ENCODE peak calls at places on chromosomes 12 and 14, in ten cellular contexts. K is IMR-90, Q is K562, E is tibial nerve, B is spleen, J is ovary, W is endothelial cell of umbilical vein, N is H1, C is thyroid gland, P is breast epithelium. M is an unnamed sample.
A peak's percentile ranks its signal among the peaks of the same experiment; 100 is the strongest.

GRCh38 chr12:106304001-106304421 is 1.5 kb downstream of the TCP11L2 start:
- DNase-seq in K (no peak), Q (no peak), E (no peak), B (no peak), J (no peak), W (no peak), N (no peak), C (peak; percentile 70), P (no peak), M (peak; percentile 13)

GRCh38 chr12:42696424-42697149 is 107.0 kb upstream of the PRICKLE1 start:
- DNase-seq in K (peak; percentile 64), Q (no peak), E (peak; percentile 94), B (no peak), J (peak; percentile 73), W (peak; percentile 60), N (no peak), C (peak; percentile 27), P (peak; percentile 65), M (peak; percentile 53)

GRCh38 chr12:14167005-14167628 is 185.7 kb upstream of the GRIN2B start:
- DNase-seq in K (peak; percentile 41), Q (peak; percentile 38), E (peak; percentile 62), B (no peak), J (no peak), W (peak; percentile 58), N (no peak), C (peak; percentile 23), P (no peak), M (peak; percentile 37)

GRCh38 chr14:21233457-21234076 is 35.7 kb downstream of the HNRNPC start:
- DNase-seq in K (no peak), Q (no peak), E (no peak), B (no peak), J (no peak), W (no peak), N (no peak), C (no peak), P (no peak), M (no peak)

GRCh38 chr14:80658155-80658554 is 283.4 kb downstream of the CEP128 start:
- DNase-seq in K (no peak), Q (no peak), E (no peak), B (no peak), J (no peak), W (no peak), N (no peak), C (no peak), P (no peak), M (no peak)

GRCh38 chr12:99960312-99960711 is 24.4 kb downstream of the ANKS1B start:
- DNase-seq in K (no peak), Q (no peak), E (no peak), B (no peak), J (no peak), W (peak; percentile 81), N (no peak), C (no peak), P (no peak), M (no peak)

GRCh38 chr12:89636054-89636775 is 72.4 kb downstream of the ATP2B1 start:
- DNase-seq in K (peak; percentile 79), Q (no peak), E (no peak), B (no peak), J (no peak), W (no peak), N (no peak), C (no peak), P (no peak), M (no peak)

GRCh38 chr12:120735181-120735580 is 9.6 kb downstream of the ACADS start:
- DNase-seq in K (no peak), Q (no peak), E (no peak), B (peak; percentile 4), J (no peak), W (no peak), N (no peak), C (no peak), P (no peak), M (no peak)

GRCh38 chr12:24853588-24853987 is 95.3 kb downstream of the BCAT1 start:
- DNase-seq in K (peak; percentile 87), Q (peak; percentile 14), E (no peak), B (no peak), J (no peak), W (peak; percentile 90), N (no peak), C (no peak), P (no peak), M (no peak)

GRCh38 chr14:44279357-44279756 is 227.7 kb downstream of the FSCB start:
- DNase-seq in K (no peak), Q (no peak), E (no peak), B (no peak), J (no peak), W (no peak), N (no peak), C (no peak), P (no peak), M (no peak)

GRCh38 chr12:49089831-49090773 is 4.5 kb downstream of the DHH start:
- DNase-seq in K (peak; percentile 33), Q (peak; percentile 50), E (peak; percentile 34), B (peak; percentile 87), J (no peak), W (peak; percentile 50), N (no peak), C (no peak), P (no peak), M (peak; percentile 18)

GRCh38 chr12:124917135-124917840 is 2.8 kb upstream of the UBC start:
- DNase-seq in K (peak; percentile 100), Q (peak; percentile 77), E (peak; percentile 98), B (peak; percentile 98), J (peak; percentile 96), W (peak; percentile 100), N (peak; percentile 97), C (peak; percentile 98), P (peak; percentile 99), M (peak; percentile 98)

GRCh38 chr12:26092706-26093105 is 32.1 kb downstream of the BHLHE41 start:
- DNase-seq in K (peak; percentile 46), Q (no peak), E (no peak), B (no peak), J (no peak), W (no peak), N (no peak), C (no peak), P (no peak), M (no peak)

GRCh38 chr14:36522347-36522971 is 2.4 kb upstream of the NKX2-1 start:
- DNase-seq in K (no peak), Q (no peak), E (no peak), B (no peak), J (no peak), W (no peak), N (no peak), C (peak; percentile 73), P (no peak), M (no peak)

GRCh38 chr14:100045687-100046344 is 19.4 kb upstream of the EVL start:
- DNase-seq in K (no peak), Q (no peak), E (no peak), B (no peak), J (no peak), W (no peak), N (no peak), C (no peak), P (no peak), M (no peak)

GRCh38 chr14:71054706-71055105 is 147.4 kb downstream of the PCNX1 start:
- DNase-seq in K (no peak), Q (no peak), E (no peak), B (no peak), J (no peak), W (no peak), N (no peak), C (no peak), P (no peak), M (no peak)
- TF ChIP-seq POLR2A in K (no peak), Q (no peak), E (no peak), B (no peak), J (no peak), W (no peak), N (no peak), C (no peak), P (no peak), M (no peak)

GRCh38 chr14:106879241-106879640 is 1352.9 kb downstream of the TMEM121 start:
- DNase-seq in K (no peak), Q (peak; percentile 31), E (no peak), B (peak; percentile 81), J (peak; percentile 46), W (no peak), N (no peak), C (no peak), P (no peak), M (peak; percentile 59)
- H3K9me3 ChIP-seq in K (peaks cover 2% of the 10 kb centered on the region), Q (no peaks in the 10 kb centered on the region), E (no peaks in the 10 kb centered on the region), B (peaks cover 4% of the 10 kb centered on the region), J (no peaks in the 10 kb centered on the region), W (no peaks in the 10 kb centered on the region), N (peaks cover 63% of the 10 kb centered on the region), C (no peaks in the 10 kb centered on the region), P (no peaks in the 10 kb centered on the region), M (no peaks in the 10 kb centered on the region)

GRCh38 chr12:67413577-67413976 is 144.4 kb downstream of the CAND1 start:
- DNase-seq in K (no peak), Q (no peak), E (no peak), B (no peak), J (no peak), W (no peak), N (no peak), C (no peak), P (no peak), M (no peak)
- TF ChIP-seq CTCF in K (no peak), Q (no peak), E (no peak), B (no peak), J (no peak), W (no peak), N (no peak), C (no peak), P (no peak), M (no peak)

DNA sequence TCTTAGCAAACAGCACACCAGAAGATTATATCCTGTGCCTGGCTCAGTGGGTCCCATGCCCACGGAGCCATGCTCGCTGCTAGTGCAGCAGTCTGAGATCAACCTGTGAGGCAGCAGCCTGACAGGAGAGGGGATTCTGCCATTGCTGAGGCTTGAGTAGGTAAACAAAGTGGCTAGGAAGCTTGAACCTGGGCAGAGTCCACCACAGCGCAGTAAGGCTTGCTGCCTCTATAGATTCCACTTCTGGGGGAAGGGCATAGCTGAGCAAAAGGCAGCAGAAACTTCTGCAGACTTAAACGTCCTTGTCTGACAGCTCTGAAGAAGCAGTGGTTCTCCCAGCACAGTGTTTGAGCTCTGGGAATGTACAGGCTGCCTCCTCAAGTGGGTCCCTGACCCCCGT is 210.3 kb downstream of the RMST start:
- DNase-seq in K (no peak), Q (no peak), E (no peak), B (no peak), J (no peak), W (no peak), N (no peak), C (no peak), P (no peak), M (no peak)
- TF ChIP-seq POLR2A in K (no peak), Q (no peak), E (no peak), B (no peak), J (no peak), W (no peak), N (no peak), C (no peak), P (no peak), M (no peak)

GRCh38 chr12:34301251-34302130 is 279.2 kb downstream of the ALG10 start:
- DNase-seq in K (no peak), Q (no peak), E (no peak), B (peak; percentile 51), J (no peak), W (no peak), N (no peak), C (no peak), P (no peak), M (no peak)
- H3K9me3 ChIP-seq in K (peaks cover 76% of the 10 kb centered on the region), Q (no peaks in the 10 kb centered on the region), E (no peaks in the 10 kb centered on the region), B (peaks cover 100% of the 10 kb centered on the region), J (peaks cover 3% of the 10 kb centered on the region), W (peaks cover 1% of the 10 kb centered on the region), N (peaks cover 81% of the 10 kb centered on the region), C (no peaks in the 10 kb centered on the region), P (peaks cover 94% of the 10 kb centered on the region), M (no peaks in the 10 kb centered on the region)